ENCODE peak calls at places on chromosomes 7 and 10, in eight cellular contexts. G, J, Q, U, M, S, C and H are unnamed samples.

GRCh38 chr7:43693687-43694398 is 35.5 kb downstream of the COA1 start:
- DNase-seq in S (no peak), U (no peak), C (no peak), Q (peak), J (no peak), G (no peak), M (no peak), H (no peak)

GRCh38 chr10:102744374-102745051 is 765 bp downstream of the WBP1L start:
- DNase-seq in C (peak), U (no peak), S (no peak), Q (peak), M (peak), G (no peak), J (no peak), H (no peak)

GRCh38 chr7:140915948-140916555 is 8.7 kb downstream of the BRAF start:
- DNase-seq in S (no peak), J (no peak), G (no peak), Q (peak), M (no peak), U (no peak), C (no peak), H (no peak)

GRCh38 chr10:124686707-124687376 is 57.3 kb downstream of the FAM53B start:
- DNase-seq in U (peak), C (no peak), S (no peak), M (peak), Q (peak), G (no peak), J (no peak), H (no peak)

GRCh38 chr10:71805776-71806705 is 32.7 kb upstream of the VSIR start:
- DNase-seq in J (no peak), S (no peak), G (no peak), C (peak), Q (peak), M (peak), U (no peak), H (peak)

GRCh38 chr7:104973227-104973626 is 40.8 kb upstream of the KMT2E start:
- DNase-seq in Q (no peak), S (no peak), C (no peak), J (no peak), M (no peak), U (no peak), G (no peak), H (no peak)

GRCh38 chr7:94333810-94334209 is 60.9 kb upstream of the COL1A2 start:
- DNase-seq in G (no peak), J (no peak), C (no peak), U (no peak), Q (no peak), M (no peak), S (no peak), H (no peak)

GRCh38 chr10:112585960-112586359 is 138.9 kb downstream of the VTI1A start:
- DNase-seq in Q (no peak), J (no peak), U (no peak), C (no peak), G (no peak), M (no peak), S (no peak), H (no peak)

GRCh38 chr7:5827755-5828154 is 46.3 kb upstream of the RNF216 start:
- DNase-seq in G (peak), C (peak), S (no peak), J (no peak), M (peak), U (no peak), Q (peak), H (no peak)

GRCh38 chr7:134431805-134432204 is 27.1 kb downstream of the AKR1B1 start:
- DNase-seq in M (no peak), U (no peak), J (no peak), S (no peak), G (no peak), C (no peak), Q (peak), H (no peak)

GRCh38 chr7:104061652-104062051 is 72.2 kb upstream of the RELN start:
- DNase-seq in M (no peak), U (no peak), G (no peak), S (no peak), C (no peak), Q (no peak), J (no peak), H (no peak)

GRCh38 chr10:130782467-130782866 is 529.1 kb downstream of the TCERG1L start:
- DNase-seq in U (no peak), M (no peak), G (no peak), S (no peak), Q (no peak), C (peak), J (no peak), H (no peak)

GRCh38 chr10:107341281-107341680 is 176.8 kb upstream of the SORCS1 start:
- DNase-seq in J (no peak), S (no peak), C (no peak), Q (no peak), U (no peak), G (no peak), M (no peak), H (no peak)

GRCh38 chr7:408651-409343 is 110.8 kb downstream of the PDGFA start:
- DNase-seq in M (no peak), C (no peak), S (no peak), U (no peak), G (no peak), J (peak), Q (no peak), H (no peak)

GRCh38 chr10:126872768-126873167 is 32.5 kb upstream of the DOCK1 start:
- DNase-seq in S (no peak), M (no peak), J (no peak), U (no peak), Q (no peak), G (no peak), C (peak), H (no peak)

GRCh38 chr7:100435401-100436304 is 644 bp downstream of the PPP1R35 start:
- DNase-seq in J (no peak), G (no peak), M (peak), C (peak), Q (peak), S (no peak), U (no peak), H (no peak)

GRCh38 chr10:11886851-11887250 is 63.7 kb downstream of the PROSER2 start:
- DNase-seq in G (no peak), C (no peak), S (no peak), U (no peak), J (no peak), Q (no peak), M (no peak), H (no peak)

GRCh38 chr10:128500642-128501041 is 374.4 kb upstream of the MKI67 start:
- DNase-seq in C (no peak), U (no peak), J (no peak), G (no peak), S (no peak), M (no peak), Q (no peak), H (no peak)

GRCh38 chr10:67492317-67493019 is 203.5 kb downstream of the CTNNA3 start:
- DNase-seq in U (no peak), S (no peak), Q (no peak), C (no peak), G (no peak), J (no peak), M (no peak), H (no peak)

GRCh38 chr7:73717991-73718405 is 1.5 kb downstream of the STX1A start:
- DNase-seq in G (peak), M (no peak), S (peak), J (no peak), U (no peak), Q (peak), C (no peak), H (no peak)

GRCh38 chr10:13743101-13743693 is 156.4 kb downstream of the PRPF18 start:
- DNase-seq in J (no peak), C (no peak), S (no peak), U (peak), Q (no peak), M (no peak), G (peak), H (no peak)

GRCh38 chr7:105196473-105196872 is 182.5 kb downstream of the KMT2E start:
- DNase-seq in C (no peak), Q (no peak), G (no peak), S (no peak), J (no peak), U (no peak), M (no peak), H (no peak)

GRCh38 chr7:132966731-132967130 is 115.2 kb downstream of the CHCHD3 start:
- DNase-seq in S (no peak), M (no peak), J (no peak), G (no peak), Q (no peak), C (no peak), U (no peak), H (no peak)

GRCh38 chr10:62045765-62046521 is 144.4 kb downstream of the ARID5B start:
- DNase-seq in M (no peak), G (no peak), U (peak), J (no peak), S (no peak), Q (peak), C (no peak), H (no peak)

GRCh38 chr7:143965280-143965679 is 10.6 kb downstream of the OR2F1 start:
- DNase-seq in S (no peak), G (no peak), C (no peak), Q (no peak), U (no peak), M (no peak), J (no peak), H (no peak)

GRCh38 chr7:75993689-75994387 is 557 bp downstream of the TMEM120A start:
- DNase-seq in U (peak), G (no peak), Q (peak), J (peak), S (no peak), C (peak), M (peak), H (no peak)

GRCh38 chr7:155062431-155062830 is 7.7 kb upstream of the HTR5A start:
- DNase-seq in C (no peak), U (no peak), G (no peak), Q (no peak), S (no peak), J (no peak), M (no peak), H (no peak)

GRCh38 chr10:69422676-69423075 is 6.0 kb upstream of the TACR2 start:
- DNase-seq in J (no peak), C (no peak), S (no peak), U (no peak), M (no peak), G (no peak), Q (no peak), H (no peak)